ENCODE peak calls at places on chromosomes 1 and 21, in seven cellular contexts. One of them, this sample, is unnamed.

GRCh38 chr1:7564097-7564496 is 207.0 kb upstream of the VAMP3 start:
- DNase-seq in GM12878: no peak
- DNase-seq in SK-N-SH: no peak
- DNase-seq in HCT116: no peak
- DNase-seq in HepG2: no peak
- DNase-seq in K562: no peak
- DNase-seq in H1: no peak
- DNase-seq in this sample: no peak

GRCh38 chr1:160874935-160875334 is 10.0 kb downstream of the ITLN1 start:
- DNase-seq in SK-N-SH: no peak
- DNase-seq in HCT116: no peak
- DNase-seq in H1: no peak
- DNase-seq in HepG2: no peak
- DNase-seq in GM12878: no peak
- DNase-seq in K562: no peak
- DNase-seq in this sample: no peak

GRCh38 chr1:98783821-98784220 is 122.3 kb downstream of the SNX7 start:
- DNase-seq in H1: no peak
- DNase-seq in K562: no peak
- DNase-seq in HCT116: no peak
- DNase-seq in SK-N-SH: no peak
- DNase-seq in GM12878: no peak
- DNase-seq in HepG2: no peak
- DNase-seq in this sample: no peak

GRCh38 chr1:244445320-244446181 is 6.2 kb downstream of the ADSS2 start:
- DNase-seq in K562: peak
- DNase-seq in SK-N-SH: peak
- DNase-seq in H1: no peak
- DNase-seq in HepG2: no peak
- DNase-seq in HCT116: no peak
- DNase-seq in GM12878: no peak
- DNase-seq in this sample: no peak

GRCh38 chr1:90714521-90714951 is 2.6 kb downstream of the BARHL2 start:
- DNase-seq in GM12878: no peak
- DNase-seq in SK-N-SH: no peak
- DNase-seq in K562: no peak
- DNase-seq in HCT116: no peak
- DNase-seq in HepG2: no peak
- DNase-seq in H1: no peak
- DNase-seq in this sample: no peak

GRCh38 chr1:241765390-241765789 is 82.6 kb upstream of the EXO1 start:
- DNase-seq in H1: no peak
- DNase-seq in HepG2: no peak
- DNase-seq in SK-N-SH: no peak
- DNase-seq in K562: no peak
- DNase-seq in HCT116: no peak
- DNase-seq in GM12878: no peak
- DNase-seq in this sample: no peak

GRCh38 chr1:14599787-14600186 is 1.3 kb downstream of the KAZN start:
- DNase-seq in HepG2: no peak
- DNase-seq in HCT116: no peak
- DNase-seq in SK-N-SH: no peak
- DNase-seq in K562: no peak
- DNase-seq in H1: no peak
- DNase-seq in GM12878: peak
- DNase-seq in this sample: no peak

GRCh38 chr1:182280521-182280920 is 111.1 kb downstream of the GLUL start:
- DNase-seq in K562: no peak
- DNase-seq in GM12878: no peak
- DNase-seq in HCT116: no peak
- DNase-seq in SK-N-SH: no peak
- DNase-seq in H1: no peak
- DNase-seq in HepG2: no peak
- DNase-seq in this sample: no peak

GRCh38 chr1:198771562-198772153 is 132.8 kb downstream of the PTPRC start:
- DNase-seq in K562: peak
- DNase-seq in H1: no peak
- DNase-seq in HCT116: peak
- DNase-seq in GM12878: peak
- DNase-seq in HepG2: peak
- DNase-seq in SK-N-SH: peak
- DNase-seq in this sample: peak

GRCh38 chr1:30700528-30701265 is 22.7 kb downstream of the MATN1 start:
- DNase-seq in HCT116: no peak
- DNase-seq in HepG2: no peak
- DNase-seq in H1: no peak
- DNase-seq in K562: peak
- DNase-seq in SK-N-SH: no peak
- DNase-seq in GM12878: no peak
- DNase-seq in this sample: peak

GRCh38 chr1:197604327-197604726 is 171.0 kb downstream of the DENND1B start:
- DNase-seq in SK-N-SH: no peak
- DNase-seq in GM12878: no peak
- DNase-seq in HepG2: peak
- DNase-seq in K562: no peak
- DNase-seq in H1: no peak
- DNase-seq in HCT116: no peak
- DNase-seq in this sample: no peak

GRCh38 chr1:30704271-30704670 is 19.1 kb downstream of the MATN1 start:
- DNase-seq in K562: no peak
- DNase-seq in H1: no peak
- DNase-seq in HepG2: no peak
- DNase-seq in HCT116: no peak
- DNase-seq in SK-N-SH: no peak
- DNase-seq in GM12878: no peak
- DNase-seq in this sample: no peak

GRCh38 chr1:6043561-6043960 is 2.1 kb upstream of the KCNAB2 start:
- DNase-seq in HepG2: no peak
- DNase-seq in SK-N-SH: no peak
- DNase-seq in K562: no peak
- DNase-seq in H1: no peak
- DNase-seq in HCT116: no peak
- DNase-seq in GM12878: no peak
- DNase-seq in this sample: no peak

GRCh38 chr1:22121421-22121911 is 21.4 kb downstream of the WNT4 start:
- DNase-seq in K562: peak
- DNase-seq in GM12878: no peak
- DNase-seq in HCT116: no peak
- DNase-seq in H1: no peak
- DNase-seq in SK-N-SH: peak
- DNase-seq in HepG2: no peak
- DNase-seq in this sample: no peak

GRCh38 chr1:32701951-32702598 is 495 bp downstream of the SYNC start:
- DNase-seq in HCT116: no peak
- DNase-seq in H1: no peak
- DNase-seq in GM12878: no peak
- DNase-seq in HepG2: no peak
- DNase-seq in K562: no peak
- DNase-seq in SK-N-SH: no peak
- DNase-seq in this sample: no peak

GRCh38 chr1:202122639-202123335 is at the start of gene GPR37L1:
- DNase-seq in GM12878: no peak
- DNase-seq in HCT116: no peak
- DNase-seq in SK-N-SH: peak
- DNase-seq in K562: peak
- DNase-seq in H1: peak
- DNase-seq in HepG2: peak
- DNase-seq in this sample: peak

GRCh38 chr21:41839387-41840000 is 39.6 kb downstream of the PRDM15 start:
- DNase-seq in GM12878: no peak
- DNase-seq in H1: no peak
- DNase-seq in K562: no peak
- DNase-seq in HepG2: no peak
- DNase-seq in SK-N-SH: no peak
- DNase-seq in HCT116: no peak
- DNase-seq in this sample: no peak

GRCh38 chr1:172449585-172450523 is 6.0 kb upstream of the PIGC start:
- DNase-seq in GM12878: no peak
- DNase-seq in H1: peak
- DNase-seq in HCT116: peak
- DNase-seq in HepG2: peak
- DNase-seq in K562: peak
- DNase-seq in SK-N-SH: peak
- DNase-seq in this sample: peak

GRCh38 chr1:180309338-180309737 is 79.3 kb downstream of the LHX4 start:
- DNase-seq in HepG2: peak
- DNase-seq in SK-N-SH: no peak
- DNase-seq in HCT116: no peak
- DNase-seq in K562: no peak
- DNase-seq in H1: no peak
- DNase-seq in GM12878: no peak
- DNase-seq in this sample: no peak

GRCh38 chr1:66375125-66375524 is 158.8 kb upstream of the SGIP1 start:
- DNase-seq in SK-N-SH: no peak
- DNase-seq in HepG2: no peak
- DNase-seq in K562: no peak
- DNase-seq in GM12878: no peak
- DNase-seq in H1: no peak
- DNase-seq in HCT116: no peak
- DNase-seq in this sample: no peak

GRCh38 chr1:57235782-57236181 is 188.1 kb downstream of the DAB1 start:
- DNase-seq in K562: no peak
- DNase-seq in H1: no peak
- DNase-seq in HepG2: peak
- DNase-seq in GM12878: no peak
- DNase-seq in HCT116: no peak
- DNase-seq in SK-N-SH: no peak
- DNase-seq in this sample: no peak

DNA sequence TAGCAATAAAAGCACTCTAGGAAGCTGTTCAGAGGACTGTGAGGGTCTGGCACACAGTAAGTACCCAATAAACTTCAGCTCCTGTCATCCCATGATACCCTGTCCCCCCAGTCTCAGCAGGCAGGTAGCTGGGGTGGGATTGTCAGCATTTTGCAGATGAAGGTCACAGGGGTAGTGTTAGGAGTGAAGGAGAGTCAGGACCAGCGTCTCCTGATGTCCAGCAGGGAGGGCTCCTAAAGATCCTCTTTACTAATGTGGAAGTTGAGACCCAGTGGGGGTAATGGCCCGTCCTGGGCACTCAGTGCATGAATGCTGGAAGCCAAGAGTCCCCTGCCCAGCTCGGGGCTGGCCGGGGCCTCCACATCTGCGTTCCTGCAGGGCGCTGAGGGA is 31.3 kb upstream of the EDN2 start:
- DNase-seq in SK-N-SH: no peak
- DNase-seq in HCT116: no peak
- DNase-seq in K562: no peak
- DNase-seq in GM12878: no peak
- DNase-seq in H1: no peak
- DNase-seq in HepG2: no peak
- DNase-seq in this sample: no peak
- TF ChIP-seq JUND in SK-N-SH: no peak
- TF ChIP-seq JUND in HCT116: no peak
- TF ChIP-seq JUND in K562: no peak
- TF ChIP-seq JUND in GM12878: no peak
- TF ChIP-seq JUND in H1: no peak
- TF ChIP-seq JUND in HepG2: no peak
- TF ChIP-seq JUND in this sample: no peak

GRCh38 chr1:118338991-118339390 is 154.0 kb upstream of the SPAG17 start:
- DNase-seq in K562: no peak
- DNase-seq in H1: no peak
- DNase-seq in HepG2: no peak
- DNase-seq in HCT116: no peak
- DNase-seq in SK-N-SH: no peak
- DNase-seq in GM12878: no peak
- DNase-seq in this sample: no peak

GRCh38 chr1:118335372-118335771 is 150.3 kb upstream of the SPAG17 start:
- DNase-seq in HCT116: no peak
- DNase-seq in GM12878: peak
- DNase-seq in HepG2: no peak
- DNase-seq in H1: no peak
- DNase-seq in SK-N-SH: no peak
- DNase-seq in K562: no peak
- DNase-seq in this sample: no peak

GRCh38 chr1:118339431-118340146 is 154.6 kb upstream of the SPAG17 start:
- DNase-seq in HCT116: no peak
- DNase-seq in K562: no peak
- DNase-seq in SK-N-SH: no peak
- DNase-seq in GM12878: no peak
- DNase-seq in HepG2: no peak
- DNase-seq in H1: no peak
- DNase-seq in this sample: no peak

GRCh38 chr1:118337346-118337745 is 152.3 kb upstream of the SPAG17 start:
- DNase-seq in HCT116: no peak
- DNase-seq in GM12878: no peak
- DNase-seq in K562: no peak
- DNase-seq in SK-N-SH: no peak
- DNase-seq in HepG2: no peak
- DNase-seq in H1: no peak
- DNase-seq in this sample: no peak

GRCh38 chr1:118333601-118334241 is 148.7 kb upstream of the SPAG17 start:
- DNase-seq in HepG2: no peak
- DNase-seq in GM12878: no peak
- DNase-seq in H1: no peak
- DNase-seq in SK-N-SH: no peak
- DNase-seq in HCT116: no peak
- DNase-seq in K562: no peak
- DNase-seq in this sample: no peak
- TF ChIP-seq JUND in HepG2: no peak
- TF ChIP-seq JUND in GM12878: no peak
- TF ChIP-seq JUND in H1: no peak
- TF ChIP-seq JUND in SK-N-SH: no peak
- TF ChIP-seq JUND in HCT116: no peak
- TF ChIP-seq JUND in K562: no peak
- TF ChIP-seq JUND in this sample: no peak

DNA sequence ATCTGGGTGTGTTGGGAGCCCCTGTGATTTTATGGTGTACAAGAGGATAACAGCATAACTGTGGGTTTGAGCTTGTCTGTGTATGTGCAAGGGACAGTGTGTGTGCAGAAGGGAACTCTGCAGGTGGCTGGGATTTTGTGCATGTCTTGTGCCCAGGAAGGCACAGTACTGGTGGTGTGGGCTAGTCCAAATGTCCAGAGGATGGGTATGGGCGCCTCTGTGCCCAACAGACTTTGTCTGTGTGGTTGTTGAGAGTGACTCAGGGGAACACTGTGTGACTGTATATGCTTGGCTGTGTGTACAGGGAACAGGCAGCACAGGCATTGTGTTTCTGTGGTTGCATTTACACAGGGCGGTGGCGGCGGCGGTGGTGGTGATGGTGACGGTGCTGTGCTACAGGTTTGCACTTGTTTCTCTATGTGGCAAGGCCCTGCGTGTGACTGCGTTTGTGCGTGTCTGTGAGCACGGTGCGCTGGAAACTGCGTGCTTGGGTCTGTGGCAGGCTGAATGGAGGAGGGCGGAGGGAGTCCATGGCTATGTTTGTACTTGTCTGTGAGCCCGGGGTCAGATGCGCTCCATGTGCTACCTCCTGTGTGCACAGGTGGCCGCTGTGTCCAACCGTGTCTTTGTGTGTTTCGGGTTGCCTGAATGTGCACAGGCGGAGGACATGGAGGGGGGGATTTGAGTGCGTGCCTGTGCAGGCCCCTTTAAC is 32.3 kb upstream of the WASF2 start:
- DNase-seq in K562: no peak
- DNase-seq in H1: no peak
- DNase-seq in GM12878: no peak
- DNase-seq in HCT116: no peak
- DNase-seq in SK-N-SH: no peak
- DNase-seq in HepG2: peak
- DNase-seq in this sample: no peak
- TF ChIP-seq JUND in K562: no peak
- TF ChIP-seq JUND in H1: no peak
- TF ChIP-seq JUND in GM12878: no peak
- TF ChIP-seq JUND in HCT116: no peak
- TF ChIP-seq JUND in SK-N-SH: no peak
- TF ChIP-seq JUND in HepG2: no peak
- TF ChIP-seq JUND in this sample: no peak

GRCh38 chr1:4174291-4175200 is 274.5 kb upstream of the C1orf174 start:
- DNase-seq in HCT116: no peak
- DNase-seq in HepG2: no peak
- DNase-seq in K562: no peak
- DNase-seq in H1: no peak
- DNase-seq in SK-N-SH: peak
- DNase-seq in GM12878: no peak
- DNase-seq in this sample: no peak
- TF ChIP-seq JUND in HCT116: no peak
- TF ChIP-seq JUND in HepG2: no peak
- TF ChIP-seq JUND in K562: no peak
- TF ChIP-seq JUND in H1: no peak
- TF ChIP-seq JUND in SK-N-SH: no peak
- TF ChIP-seq JUND in GM12878: no peak
- TF ChIP-seq JUND in this sample: no peak